ENCODE peak calls at places on chromosome 2, in ten cellular contexts. P is endothelial cell, T is B cell, V is fibroblast of villous mesenchyme, J is uterus, D is heart right ventricle, B is foreskin keratinocyte, M is neural crest cell, G is GM10248, W is lower lobe of right lung. S is an unnamed sample.

GRCh38 chr2:55810621-55811020 is 113.0 kb downstream of the EFEMP1 start:
- DNase-seq in P (no peak), T (no peak), V (no peak), J (no peak), D (no peak), B (no peak), M (no peak), G (no peak), W (no peak), S (no peak)

GRCh38 chr2:239903803-239904202 is 121.3 kb downstream of the NDUFA10 start:
- DNase-seq in P (no peak), T (no peak), V (no peak), J (no peak), D (no peak), B (no peak), M (no peak), G (no peak), W (no peak), S (no peak)

GRCh38 chr2:120675460-120676130 is 60.1 kb upstream of the GLI2 start:
- DNase-seq in P (peak; percentile 78), T (no peak), V (peak; percentile 53), J (peak; percentile 45), D (peak; percentile 44), B (no peak), M (peak; percentile 67), G (peak; percentile 70), W (peak; percentile 72), S (no peak)

GRCh38 chr2:182779323-182779722 is 63.3 kb downstream of the DNAJC10 start:
- DNase-seq in P (no peak), T (no peak), V (no peak), J (no peak), D (no peak), B (no peak), M (no peak), G (no peak), W (no peak), S (no peak)

GRCh38 chr2:108288534-108289106 is at the start of gene SULT1C2:
- DNase-seq in P (peak; percentile 20), T (no peak), V (no peak), J (no peak), D (no peak), B (no peak), M (no peak), G (no peak), W (no peak), S (peak; percentile 63)

GRCh38 chr2:142130111-142131015 is 453 bp downstream of the LRP1B start:
- DNase-seq in P (peak; percentile 56), T (no peak), V (peak; percentile 61), J (peak; percentile 23), D (peak; percentile 7), B (peak; percentile 27), M (peak; percentile 26), G (peak; percentile 22), W (peak; percentile 75), S (no peak)

GRCh38 chr2:73611193-73611592 is 31.0 kb downstream of the NAT8 start:
- DNase-seq in P (no peak), T (no peak), V (no peak), J (no peak), D (no peak), B (no peak), M (no peak), G (peak; percentile 45), W (no peak), S (no peak)

GRCh38 chr2:241505781-241506201 is 2.6 kb downstream of the STK25 start:
- DNase-seq in P (no peak), T (no peak), V (no peak), J (no peak), D (no peak), B (no peak), M (no peak), G (no peak), W (no peak), S (no peak)

GRCh38 chr2:73218298-73218697 is 4.3 kb downstream of the SMYD5 start:
- DNase-seq in P (no peak), T (no peak), V (no peak), J (no peak), D (peak; percentile 16), B (no peak), M (no peak), G (no peak), W (no peak), S (no peak)

GRCh38 chr2:9033385-9034175 is 30.1 kb upstream of the MBOAT2 start:
- DNase-seq in P (no peak), T (no peak), V (no peak), J (no peak), D (no peak), B (no peak), M (no peak), G (no peak), W (no peak), S (no peak)

GRCh38 chr2:103738626-103739025 is 976.8 kb downstream of the TMEM182 start:
- DNase-seq in P (no peak), T (no peak), V (no peak), J (no peak), D (no peak), B (no peak), M (no peak), G (no peak), W (no peak), S (no peak)

GRCh38 chr2:103738108-103738507 is 976.3 kb downstream of the TMEM182 start:
- DNase-seq in P (no peak), T (no peak), V (no peak), J (no peak), D (no peak), B (no peak), M (no peak), G (no peak), W (no peak), S (no peak)

GRCh38 chr2:103739216-103739615 is 977.4 kb downstream of the TMEM182 start:
- DNase-seq in P (no peak), T (no peak), V (no peak), J (no peak), D (no peak), B (no peak), M (no peak), G (no peak), W (no peak), S (no peak)

DNA sequence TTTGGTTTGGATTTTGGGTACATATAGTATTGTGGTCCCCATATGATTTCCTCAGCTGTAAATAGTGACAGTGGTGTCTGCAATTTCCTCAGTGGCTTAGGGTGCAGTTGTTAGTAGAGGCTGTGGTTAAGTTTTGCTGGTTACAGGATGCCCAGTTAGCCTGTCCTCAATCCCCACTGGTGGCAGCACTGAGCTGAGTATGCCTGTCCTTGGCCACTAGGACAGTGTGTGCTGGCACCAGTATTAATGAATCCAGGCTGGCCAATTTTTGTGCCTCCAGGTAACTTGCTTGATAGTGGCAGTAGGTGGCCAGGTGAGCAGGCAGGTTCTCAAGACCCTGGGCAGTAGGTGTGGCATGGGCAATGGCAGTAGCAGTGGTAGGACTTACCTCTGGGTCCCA is 973.1 kb downstream of the TMEM182 start:
- DNase-seq in P (no peak), T (no peak), V (no peak), J (no peak), D (no peak), B (no peak), M (no peak), G (no peak), W (no peak), S (no peak)
- TF ChIP-seq CTCF in P (no peak), T (no peak), V (no peak), J (no peak), D (no peak), B (no peak), M (no peak), G (no peak), W (no peak), S (no peak)

DNA sequence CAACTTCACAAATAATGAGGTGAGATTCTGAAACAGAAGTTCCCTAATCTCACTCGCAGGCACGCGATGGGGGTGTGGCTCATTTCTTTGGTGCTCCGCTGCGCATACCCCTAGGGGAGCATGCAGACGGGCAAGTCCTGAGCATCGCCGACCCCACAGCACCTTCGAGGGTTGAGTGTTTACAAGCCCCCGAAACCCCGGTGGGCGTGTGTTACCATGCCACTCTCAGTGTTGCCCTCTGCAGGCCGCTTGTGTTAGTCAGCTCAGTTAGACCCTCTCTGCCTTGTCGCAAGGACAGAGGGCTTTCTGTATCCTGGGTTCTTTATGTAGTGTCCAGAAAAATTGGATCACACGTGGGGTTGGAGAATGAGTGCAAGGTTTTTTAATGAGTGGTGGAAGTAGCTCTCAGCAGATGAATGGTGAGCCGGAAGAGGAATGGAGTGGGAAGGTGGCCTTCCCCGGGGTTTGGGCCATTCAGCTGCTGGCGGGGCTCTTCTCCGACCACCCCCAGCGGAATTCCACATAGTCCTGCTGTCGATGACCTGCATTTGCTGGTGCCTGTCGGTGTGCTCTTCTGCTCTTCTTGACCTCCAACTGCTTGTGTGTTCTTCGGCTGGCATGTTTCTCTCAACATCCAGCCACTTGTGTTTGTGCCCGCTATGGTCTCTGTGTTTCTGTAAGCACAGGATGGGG is 191.3 kb downstream of the RPRM start:
- DNase-seq in P (peak; percentile 18), T (no peak), V (no peak), J (no peak), D (no peak), B (no peak), M (peak; percentile 66), G (no peak), W (no peak), S (no peak)
- TF ChIP-seq CTCF in P (no peak), T (no peak), V (no peak), J (no peak), D (no peak), B (no peak), M (peak; percentile 71), G (peak; percentile 53), W (no peak), S (peak; percentile 68)

GRCh38 chr2:209463226-209463625 is 39.4 kb downstream of the MAP2 start:
- DNase-seq in P (no peak), T (no peak), V (no peak), J (no peak), D (peak; percentile 4), B (no peak), M (no peak), G (no peak), W (no peak), S (no peak)
- TF ChIP-seq CTCF in P (peak; percentile 37), T (peak; percentile 31), V (peak; percentile 21), J (no peak), D (peak; percentile 23), B (peak; percentile 37), M (peak; percentile 46), G (no peak), W (peak; percentile 17), S (peak; percentile 20)

GRCh38 chr2:84654414-84654813 is 138.1 kb downstream of the DNAH6 start:
- DNase-seq in P (no peak), T (no peak), V (no peak), J (no peak), D (no peak), B (no peak), M (no peak), G (no peak), W (no peak), S (no peak)

GRCh38 chr2:84649487-84650142 is 133.3 kb downstream of the DNAH6 start:
- DNase-seq in P (no peak), T (no peak), V (no peak), J (no peak), D (no peak), B (no peak), M (no peak), G (no peak), W (no peak), S (no peak)

GRCh38 chr2:84649058-84649457 is 132.8 kb downstream of the DNAH6 start:
- DNase-seq in P (no peak), T (no peak), V (no peak), J (no peak), D (no peak), B (no peak), M (no peak), G (no peak), W (no peak), S (no peak)

GRCh38 chr2:84652430-84652829 is 136.1 kb downstream of the DNAH6 start:
- DNase-seq in P (no peak), T (no peak), V (no peak), J (no peak), D (no peak), B (no peak), M (no peak), G (no peak), W (no peak), S (no peak)

GRCh38 chr2:84653302-84653701 is 137.0 kb downstream of the DNAH6 start:
- DNase-seq in P (no peak), T (no peak), V (no peak), J (no peak), D (no peak), B (no peak), M (no peak), G (no peak), W (no peak), S (no peak)
- TF ChIP-seq CTCF in P (no peak), T (no peak), V (peak; percentile 25), J (no peak), D (no peak), B (no peak), M (no peak), G (no peak), W (no peak), S (no peak)

S was measured in kidney epithelial cell.